ENCODE peak calls at places on chromosome 16, in five cellular contexts. W is H9, H is adrenal gland, V is uterus, I is tibial nerve. E is an unnamed sample.

GRCh38 chr16:81548901-81549546 is 104.4 kb downstream of the CMIP start:
- DNase-seq in I (no peak), H (no peak), W (no peak), V (no peak), E (no peak)

GRCh38 chr16:60945225-60945624 is 1091.0 kb downstream of the CDH8 start:
- DNase-seq in W (peak; percentile 53), H (no peak), V (no peak), I (no peak), E (no peak)

GRCh38 chr16:78822509-78822908 is 723.1 kb downstream of the WWOX start:
- DNase-seq in I (no peak), H (no peak), W (no peak), V (no peak), E (no peak)

GRCh38 chr16:12010388-12011251 is 34.1 kb downstream of the SNX29 start:
- DNase-seq in H (no peak), I (no peak), V (no peak), W (no peak), E (no peak)

GRCh38 chr16:73047536-73048291 is at the start of gene ZFHX3:
- DNase-seq in I (peak; percentile 63), H (peak; percentile 73), W (peak; percentile 83), V (peak; percentile 67), E (peak; percentile 70)

GRCh38 chr16:17357302-17358062 is 113.3 kb downstream of the XYLT1 start:
- DNase-seq in V (no peak), W (no peak), I (no peak), H (no peak), E (no peak)

GRCh38 chr16:75621170-75621477 is 2.0 kb downstream of the ADAT1 start:
- DNase-seq in W (no peak), V (no peak), H (no peak), I (no peak), E (peak; percentile 12)

GRCh38 chr16:12168054-12169018 is 191.8 kb downstream of the SNX29 start:
- DNase-seq in I (no peak), V (no peak), H (no peak), W (no peak), E (no peak)

GRCh38 chr16:31265329-31266245 is 5.8 kb downstream of the ITGAM start:
- DNase-seq in V (no peak), I (no peak), H (no peak), W (peak; percentile 60), E (peak; percentile 90)

GRCh38 chr16:20349615-20350014 is 2.9 kb downstream of the UMOD start:
- DNase-seq in V (no peak), W (no peak), H (no peak), I (no peak), E (no peak)

GRCh38 chr16:26987631-26988030 is 79.1 kb upstream of the C16orf82 start:
- DNase-seq in V (no peak), I (no peak), W (no peak), H (no peak), E (no peak)

GRCh38 chr16:17213974-17214373 is 256.8 kb downstream of the XYLT1 start:
- DNase-seq in I (no peak), V (no peak), W (no peak), H (no peak), E (no peak)

GRCh38 chr16:51113254-51114125 is 37.6 kb downstream of the SALL1 start:
- DNase-seq in W (peak; percentile 36), H (no peak), V (no peak), I (no peak), E (no peak)
- H3K27me3 ChIP-seq in W (peaks cover 5% of the 10 kb centered on the region), H (peaks cover 18% of the 10 kb centered on the region), V (no peaks in the 10 kb centered on the region), I (peaks cover 44% of the 10 kb centered on the region), E (peaks cover 32% of the 10 kb centered on the region)

GRCh38 chr16:55502801-55503366 is 6.0 kb upstream of the LPCAT2 start:
- DNase-seq in V (peak; percentile 97), H (peak; percentile 89), I (peak; percentile 96), W (peak; percentile 32), E (no peak)
- TF ChIP-seq CTCF in V (no peak), H (no peak), I (no peak), W (no peak), E (no peak)

DNA sequence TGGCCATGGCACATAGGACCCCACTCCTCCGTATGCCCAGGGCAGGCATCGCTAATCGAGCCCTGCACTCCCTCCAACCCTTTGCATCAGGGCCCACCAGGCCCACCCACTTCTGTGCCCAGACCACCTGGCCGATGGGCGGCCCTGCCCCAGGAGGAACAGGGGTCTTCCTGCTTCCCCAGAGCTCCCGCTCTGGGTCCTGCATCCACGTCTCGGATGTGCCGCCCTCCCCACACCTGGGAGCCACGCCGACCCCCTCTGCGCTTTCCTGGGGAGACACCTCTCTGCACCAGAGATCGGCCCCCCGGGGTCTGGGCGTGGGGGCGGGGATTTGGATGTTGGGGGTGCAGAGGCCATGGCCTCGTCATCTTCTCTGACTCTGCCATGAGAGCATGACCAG is 21.1 kb upstream of the SSTR5 start:
- DNase-seq in V (no peak), W (no peak), H (no peak), I (no peak), E (no peak)
- H3K27me3 ChIP-seq in V (peaks cover 14% of the 10 kb centered on the region), W (no peaks in the 10 kb centered on the region), H (peaks cover 13% of the 10 kb centered on the region), I (peaks cover 26% of the 10 kb centered on the region), E (peaks cover 2% of the 10 kb centered on the region)

GRCh38 chr16:28297784-28298510 is 5.6 kb downstream of the SBK1 start:
- DNase-seq in H (no peak), I (no peak), W (no peak), V (no peak), E (peak; percentile 6)
- TF ChIP-seq CTCF in H (no peak), I (no peak), W (no peak), V (no peak), E (no peak)

GRCh38 chr16:86566966-86567700 is 504 bp downstream of the FOXC2 start:
- DNase-seq in V (no peak), H (no peak), I (no peak), W (peak; percentile 67), E (peak; percentile 73)

GRCh38 chr16:86565644-86566511 is 751 bp upstream of the FOXC2 start:
- DNase-seq in I (no peak), H (no peak), V (no peak), W (peak; percentile 50), E (no peak)

GRCh38 chr16:86565181-86565631 is 1.4 kb upstream of the FOXC2 start:
- DNase-seq in H (no peak), W (peak; percentile 31), V (no peak), I (no peak), E (no peak)

GRCh38 chr16:86567701-86568571 is 1.3 kb downstream of the FOXC2 start:
- DNase-seq in I (no peak), V (no peak), W (peak; percentile 47), H (no peak), E (peak; percentile 43)

DNA sequence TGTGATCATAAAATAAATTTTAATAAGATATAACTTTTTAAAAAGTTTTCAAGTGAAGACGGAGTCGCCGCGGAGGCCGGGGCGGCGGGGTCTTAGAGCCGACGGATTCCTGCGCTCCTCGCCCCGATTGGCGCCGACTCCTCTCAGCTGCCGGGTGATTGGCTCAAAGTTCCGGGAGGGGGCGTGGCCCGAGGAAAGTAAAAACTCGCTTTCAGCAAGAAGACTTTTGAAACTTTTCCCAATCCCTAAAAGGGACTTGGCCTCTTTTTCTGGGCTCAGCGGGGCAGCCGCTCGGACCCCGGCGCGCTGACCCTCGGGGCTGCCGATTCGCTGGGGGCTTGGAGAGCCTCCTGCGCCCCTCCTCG is at the start of gene FOXC2:
- DNase-seq in I (peak; percentile 87), V (peak; percentile 69), H (peak; percentile 76), W (peak; percentile 92), E (peak; percentile 89)
- H3K27me3 ChIP-seq in I (peaks cover 69% of the 10 kb centered on the region), V (peaks cover 52% of the 10 kb centered on the region), H (peaks cover 68% of the 10 kb centered on the region), W (peaks cover 64% of the 10 kb centered on the region), E (no peaks in the 10 kb centered on the region)

DNA sequence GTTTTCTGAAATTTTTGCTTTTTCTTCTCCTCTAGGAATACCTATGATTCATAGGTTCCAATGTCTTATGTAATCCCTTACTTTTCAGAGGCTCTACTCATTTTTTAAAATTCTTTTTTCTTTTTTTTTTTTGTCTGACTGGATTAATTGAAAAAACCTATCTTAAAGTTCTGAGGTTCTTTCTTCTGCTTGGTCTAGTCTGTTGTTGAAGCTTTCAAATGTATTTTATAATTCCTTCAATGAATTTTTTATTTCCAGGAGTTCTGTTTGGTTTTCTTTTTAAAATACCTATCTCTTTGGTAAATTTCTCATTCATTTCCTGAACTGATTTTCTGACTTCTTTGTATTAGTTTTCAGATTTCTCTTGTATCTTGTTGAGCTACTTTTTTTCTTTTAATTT is 63.9 kb upstream of the ABCC11 start:
- DNase-seq in I (no peak), W (no peak), H (no peak), V (no peak), E (no peak)
- TF ChIP-seq CTCF in I (no peak), W (no peak), H (no peak), V (no peak), E (no peak)

E was measured in mammary epithelial cell.